ENCODE peak calls at places on chromosomes 11 and 22, in nine cellular contexts. V is RWPE1, X is AG09309, M is GM20000, B is tibial artery, A is GM12865, W is Panc1, Q is Peyer's patch, Y is osteocyte. R is an unnamed sample.

GRCh38 chr11:109150603-109151002 is 271.4 kb upstream of the C11orf87 start:
- DNase-seq in V (no peak), X (no peak), M (no peak), B (no peak), A (no peak), W (no peak), Q (no peak), Y (no peak), R (no peak)

GRCh38 chr11:27471588-27472397 is 797 bp downstream of the LGR4 start:
- DNase-seq in V (no peak), X (no peak), M (peak; percentile 63), B (peak; percentile 69), A (peak; percentile 14), W (no peak), Q (peak; percentile 29), Y (no peak), R (no peak)

GRCh38 chr11:8756201-8756600 is 73.6 kb downstream of the RPL27A start:
- DNase-seq in V (no peak), X (no peak), M (no peak), B (no peak), A (no peak), W (no peak), Q (no peak), Y (no peak), R (no peak)

GRCh38 chr11:73453562-73453961 is 77.4 kb downstream of the RELT start:
- DNase-seq in V (no peak), X (no peak), M (no peak), B (no peak), A (no peak), W (no peak), Q (no peak), Y (no peak), R (no peak)

GRCh38 chr22:30309981-30310672 is 16.6 kb downstream of the TBC1D10A start:
- DNase-seq in V (no peak), X (no peak), M (peak; percentile 55), B (peak; percentile 80), A (peak; percentile 74), W (no peak), Q (peak; percentile 60), Y (no peak), R (no peak)

GRCh38 chr11:104000798-104001197 is 35.6 kb upstream of the DDI1 start:
- DNase-seq in V (no peak), X (no peak), M (no peak), B (no peak), A (no peak), W (no peak), Q (no peak), Y (no peak), R (no peak)

GRCh38 chr11:102147632-102148031 is 37.4 kb downstream of the YAP1 start:
- DNase-seq in V (no peak), X (no peak), M (no peak), B (no peak), A (no peak), W (no peak), Q (no peak), Y (no peak), R (no peak)

GRCh38 chr22:46612904-46613605 is 7.1 kb upstream of the GRAMD4 start:
- DNase-seq in V (no peak), X (no peak), M (no peak), B (no peak), A (peak; percentile 40), W (no peak), Q (peak; percentile 43), Y (no peak), R (no peak)

GRCh38 chr11:19472679-19473078 is 231.9 kb upstream of the E2F8 start:
- DNase-seq in V (no peak), X (no peak), M (no peak), B (no peak), A (peak; percentile 46), W (no peak), Q (no peak), Y (no peak), R (no peak)

GRCh38 chr22:41380993-41381328 is 781 bp upstream of the TEF start:
- DNase-seq in V (peak; percentile 55), X (peak; percentile 94), M (no peak), B (peak; percentile 95), A (no peak), W (no peak), Q (peak; percentile 31), Y (no peak), R (no peak)

GRCh38 chr22:27896251-27896650 is 22.8 kb downstream of the PITPNB start:
- DNase-seq in V (no peak), X (no peak), M (peak; percentile 34), B (no peak), A (peak; percentile 82), W (no peak), Q (no peak), Y (no peak), R (no peak)

GRCh38 chr11:86492370-86493030 is 117.8 kb downstream of the CCDC81 start:
- DNase-seq in V (no peak), X (no peak), M (no peak), B (no peak), A (no peak), W (no peak), Q (no peak), Y (no peak), R (no peak)

GRCh38 chr22:44329179-44329796 is 16.5 kb upstream of the SHISAL1 start:
- DNase-seq in V (no peak), X (no peak), M (peak; percentile 85), B (no peak), A (peak; percentile 87), W (no peak), Q (peak; percentile 23), Y (no peak), R (no peak)

GRCh38 chr22:47008208-47008885 is 245.9 kb downstream of the TBC1D22A start:
- DNase-seq in V (no peak), X (no peak), M (no peak), B (no peak), A (no peak), W (no peak), Q (no peak), Y (no peak), R (no peak)

GRCh38 chr11:86938900-86939880 is 16.0 kb downstream of the FZD4 start:
- DNase-seq in V (peak; percentile 24), X (no peak), M (peak; percentile 42), B (no peak), A (peak; percentile 47), W (peak; percentile 57), Q (no peak), Y (no peak), R (no peak)

GRCh38 chr11:61482513-61482912 is 26.0 kb upstream of the LRRC10B start:
- DNase-seq in V (no peak), X (no peak), M (peak; percentile 60), B (no peak), A (peak; percentile 29), W (no peak), Q (no peak), Y (no peak), R (no peak)
- TF ChIP-seq CTCF in V (peak; percentile 18), X (peak; percentile 73), M (peak; percentile 66), B (no peak), A (peak; percentile 71), W (no peak), Q (no peak), Y (peak; percentile 47), R (peak; percentile 52)

DNA sequence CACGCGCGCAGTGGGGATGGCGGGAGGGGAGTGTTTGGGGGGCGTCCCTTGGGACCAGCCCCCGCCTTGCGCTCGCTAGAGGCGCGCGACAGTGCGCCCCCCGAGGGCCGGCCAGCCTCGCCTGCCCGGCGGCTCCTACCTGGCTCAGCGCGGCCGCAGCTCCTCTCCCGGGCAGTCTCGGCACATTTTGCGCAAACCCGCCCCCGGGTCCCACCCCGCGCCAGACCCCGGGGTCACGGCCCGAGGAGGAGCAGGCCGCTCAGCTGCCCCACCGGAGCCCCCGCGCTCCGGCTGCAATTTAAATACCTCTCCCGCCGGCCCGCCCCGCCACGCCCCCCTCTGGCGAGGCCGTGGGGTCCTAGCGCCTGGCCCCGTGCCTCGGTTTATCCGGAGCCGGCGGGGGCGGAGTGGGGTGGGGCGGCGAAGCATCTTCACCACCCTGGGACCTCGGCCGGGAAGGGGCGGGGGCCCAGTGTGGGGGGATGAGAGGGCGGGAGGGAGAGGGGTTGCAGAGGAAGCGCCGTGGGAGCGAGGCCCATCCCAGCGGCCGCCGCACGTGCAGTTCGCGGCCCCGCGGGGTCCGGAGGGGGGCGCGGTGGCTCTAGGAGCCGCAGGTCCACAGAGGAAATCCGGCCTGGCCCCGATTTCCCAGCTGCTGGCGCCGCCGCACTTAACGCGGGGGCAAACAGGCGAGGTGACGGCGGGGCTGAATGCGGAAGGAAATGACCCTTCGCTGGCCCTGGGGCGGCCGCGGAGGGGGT is at the start of gene LRRC32:
- DNase-seq in V (no peak), X (no peak), M (peak; percentile 69), B (peak; percentile 84), A (peak; percentile 46), W (no peak), Q (peak; percentile 26), Y (no peak), R (peak; percentile 70)
- TF ChIP-seq CTCF in V (no peak), X (no peak), M (no peak), B (no peak), A (no peak), W (no peak), Q (no peak), Y (no peak), R (no peak)

GRCh38 chr11:126411971-126412381 is 56.5 kb downstream of the ST3GAL4 start:
- DNase-seq in V (no peak), X (no peak), M (no peak), B (no peak), A (no peak), W (no peak), Q (no peak), Y (no peak), R (no peak)
- TF ChIP-seq CTCF in V (no peak), X (peak; percentile 36), M (no peak), B (no peak), A (no peak), W (no peak), Q (no peak), Y (no peak), R (no peak)

GRCh38 chr22:50461536-50461935 is 13.3 kb downstream of the SBF1 start:
- DNase-seq in V (no peak), X (no peak), M (no peak), B (no peak), A (no peak), W (no peak), Q (no peak), Y (no peak), R (no peak)

GRCh38 chr22:50463188-50463900 is 11.5 kb downstream of the SBF1 start:
- DNase-seq in V (no peak), X (no peak), M (no peak), B (no peak), A (no peak), W (no peak), Q (no peak), Y (no peak), R (no peak)

GRCh38 chr22:50460942-50461341 is 13.9 kb downstream of the SBF1 start:
- DNase-seq in V (peak; percentile 61), X (no peak), M (no peak), B (no peak), A (no peak), W (no peak), Q (no peak), Y (no peak), R (no peak)

GRCh38 chr22:50464451-50464850 is 10.4 kb downstream of the SBF1 start:
- DNase-seq in V (no peak), X (no peak), M (no peak), B (no peak), A (no peak), W (no peak), Q (no peak), Y (no peak), R (no peak)

GRCh38 chr22:50461979-50462540 is 12.8 kb downstream of the SBF1 start:
- DNase-seq in V (no peak), X (no peak), M (no peak), B (no peak), A (no peak), W (no peak), Q (no peak), Y (no peak), R (no peak)
- TF ChIP-seq CTCF in V (no peak), X (no peak), M (no peak), B (no peak), A (no peak), W (no peak), Q (no peak), Y (no peak), R (no peak)